ENCODE peak calls at places on chromosomes 7 and 10, in seven cellular contexts. One of them, this sample, is unnamed.

GRCh38 chr7:128160296-128160695 is 80.8 kb upstream of the LEP start:
- DNase-seq in nephron progenitor cell: no peak
- DNase-seq in MV-4-11: no peak
- DNase-seq in ELR: no peak
- DNase-seq in CD8-positive, alpha-beta memory T cell: no peak
- DNase-seq in Right ventricle myocardium superior: no peak
- DNase-seq in lower lobe of right lung: no peak
- DNase-seq in this sample: no peak

GRCh38 chr10:74683621-74684114 is 142.7 kb upstream of the KAT6B start:
- DNase-seq in nephron progenitor cell: no peak
- DNase-seq in MV-4-11: peak; percentile 62
- DNase-seq in ELR: no peak
- DNase-seq in CD8-positive, alpha-beta memory T cell: no peak
- DNase-seq in Right ventricle myocardium superior: no peak
- DNase-seq in lower lobe of right lung: no peak
- DNase-seq in this sample: no peak

GRCh38 chr7:115868369-115868768 is 162.2 kb downstream of the TFEC start:
- DNase-seq in nephron progenitor cell: no peak
- DNase-seq in MV-4-11: no peak
- DNase-seq in ELR: no peak
- DNase-seq in CD8-positive, alpha-beta memory T cell: no peak
- DNase-seq in Right ventricle myocardium superior: no peak
- DNase-seq in lower lobe of right lung: no peak
- DNase-seq in this sample: no peak

GRCh38 chr10:131279516-131279915 is 32.0 kb downstream of the TCERG1L start:
- DNase-seq in nephron progenitor cell: no peak
- DNase-seq in MV-4-11: no peak
- DNase-seq in ELR: no peak
- DNase-seq in CD8-positive, alpha-beta memory T cell: no peak
- DNase-seq in Right ventricle myocardium superior: no peak
- DNase-seq in lower lobe of right lung: no peak
- DNase-seq in this sample: no peak

GRCh38 chr7:69334706-69335105 is 263.6 kb upstream of the AUTS2 start:
- DNase-seq in nephron progenitor cell: no peak
- DNase-seq in MV-4-11: no peak
- DNase-seq in ELR: no peak
- DNase-seq in CD8-positive, alpha-beta memory T cell: no peak
- DNase-seq in Right ventricle myocardium superior: no peak
- DNase-seq in lower lobe of right lung: no peak
- DNase-seq in this sample: no peak

GRCh38 chr10:68261132-68261856 is 29.4 kb upstream of the ATOH7 start:
- DNase-seq in nephron progenitor cell: no peak
- DNase-seq in MV-4-11: no peak
- DNase-seq in ELR: no peak
- DNase-seq in CD8-positive, alpha-beta memory T cell: no peak
- DNase-seq in Right ventricle myocardium superior: peak; percentile 82
- DNase-seq in lower lobe of right lung: no peak
- DNase-seq in this sample: no peak

GRCh38 chr7:66845382-66846095 is 75.5 kb upstream of the TMEM248 start:
- DNase-seq in nephron progenitor cell: no peak
- DNase-seq in MV-4-11: no peak
- DNase-seq in ELR: no peak
- DNase-seq in CD8-positive, alpha-beta memory T cell: no peak
- DNase-seq in Right ventricle myocardium superior: no peak
- DNase-seq in lower lobe of right lung: peak; percentile 53
- DNase-seq in this sample: no peak

GRCh38 chr10:12340371-12340770 is 9.0 kb upstream of the CAMK1D start:
- DNase-seq in nephron progenitor cell: no peak
- DNase-seq in MV-4-11: no peak
- DNase-seq in ELR: no peak
- DNase-seq in CD8-positive, alpha-beta memory T cell: no peak
- DNase-seq in Right ventricle myocardium superior: no peak
- DNase-seq in lower lobe of right lung: no peak
- DNase-seq in this sample: no peak

GRCh38 chr7:156376317-156376716 is 264.3 kb upstream of the RNF32 start:
- DNase-seq in nephron progenitor cell: no peak
- DNase-seq in MV-4-11: no peak
- DNase-seq in ELR: no peak
- DNase-seq in CD8-positive, alpha-beta memory T cell: no peak
- DNase-seq in Right ventricle myocardium superior: no peak
- DNase-seq in lower lobe of right lung: no peak
- DNase-seq in this sample: no peak

GRCh38 chr10:74738985-74739567 is 87.3 kb upstream of the KAT6B start:
- DNase-seq in nephron progenitor cell: no peak
- DNase-seq in MV-4-11: peak; percentile 95
- DNase-seq in ELR: peak; percentile 10
- DNase-seq in CD8-positive, alpha-beta memory T cell: peak; percentile 18
- DNase-seq in Right ventricle myocardium superior: no peak
- DNase-seq in lower lobe of right lung: no peak
- DNase-seq in this sample: peak; percentile 47

GRCh38 chr7:25347360-25347759 is 119.1 kb upstream of the NPVF start:
- DNase-seq in nephron progenitor cell: no peak
- DNase-seq in MV-4-11: no peak
- DNase-seq in ELR: no peak
- DNase-seq in CD8-positive, alpha-beta memory T cell: no peak
- DNase-seq in Right ventricle myocardium superior: no peak
- DNase-seq in lower lobe of right lung: no peak
- DNase-seq in this sample: no peak

GRCh38 chr7:155591055-155591750 is 44.8 kb upstream of the CNPY1 start:
- DNase-seq in nephron progenitor cell: no peak
- DNase-seq in MV-4-11: peak; percentile 69
- DNase-seq in ELR: no peak
- DNase-seq in CD8-positive, alpha-beta memory T cell: no peak
- DNase-seq in Right ventricle myocardium superior: no peak
- DNase-seq in lower lobe of right lung: no peak
- DNase-seq in this sample: peak; percentile 48

This sample was measured in Jurkat, Clone E6-1.